ENCODE peak calls at places on chromosomes 4 and X, in ten cellular contexts. T is fibroblast of the aortic adventitia, Z is AG04450, C is sciatic nerve, U is GM10248, B is ELR, J is naive B cell, M is GM04503, W is Caki2, S is aorta. D is an unnamed sample.

GRCh38 chr4:40856836-40857362 is 107.1 kb downstream of the NSUN7 start:
- DNase-seq in W (peak; percentile 64), S (peak; percentile 79), M (no peak), J (peak; percentile 65), B (no peak), U (peak; percentile 85), T (peak; percentile 36), Z (no peak), C (peak; percentile 81), D (no peak)

GRCh38 chr4:112145820-112146813 is 863 bp downstream of the FAM241A start:
- DNase-seq in M (peak; percentile 9), U (peak; percentile 76), J (peak; percentile 56), Z (no peak), T (peak; percentile 49), S (peak; percentile 63), W (peak; percentile 23), B (peak; percentile 58), C (peak; percentile 62), D (peak; percentile 5)

GRCh38 chrX:103356023-103356798 is at the start of gene TCEAL9:
- DNase-seq in Z (peak; percentile 51), B (peak; percentile 79), W (peak; percentile 73), C (peak; percentile 81), U (no peak), T (peak; percentile 84), M (no peak), J (no peak), S (peak; percentile 77), D (no peak)

GRCh38 chr4:60814549-60814948 is 385.6 kb upstream of the ADGRL3 start:
- DNase-seq in C (no peak), U (no peak), M (no peak), Z (no peak), J (no peak), T (no peak), B (no peak), S (no peak), W (no peak), D (no peak)

GRCh38 chr4:174041555-174042110 is 241.8 kb downstream of the FBXO8 start:
- DNase-seq in B (no peak), W (no peak), Z (no peak), J (no peak), C (no peak), M (no peak), S (no peak), U (no peak), T (no peak), D (no peak)

GRCh38 chrX:51332188-51332942 is at the start of gene NUDT10:
- DNase-seq in S (peak; percentile 57), J (peak; percentile 9), Z (no peak), T (peak; percentile 2), U (no peak), C (peak; percentile 75), W (peak; percentile 80), M (no peak), B (peak; percentile 0), D (no peak)

GRCh38 chrX:72095370-72095769 is 36.3 kb downstream of the RTL5 start:
- DNase-seq in M (no peak), B (no peak), T (no peak), W (no peak), U (no peak), C (no peak), S (no peak), J (no peak), Z (no peak), D (no peak)

GRCh38 chrX:10685923-10686595 is 65.7 kb upstream of the MID1 start:
- DNase-seq in S (no peak), W (no peak), M (no peak), C (no peak), B (peak; percentile 74), T (no peak), J (no peak), Z (no peak), U (no peak), D (no peak)

GRCh38 chr4:102449751-102450352 is 51.3 kb upstream of the NFKB1 start:
- DNase-seq in W (peak; percentile 30), C (no peak), T (peak; percentile 76), S (no peak), Z (peak; percentile 32), U (peak; percentile 58), M (no peak), J (peak; percentile 53), B (peak; percentile 69), D (no peak)

GRCh38 chrX:68438575-68438974 is 5.3 kb upstream of the OPHN1 start:
- DNase-seq in J (no peak), C (no peak), W (no peak), Z (no peak), M (no peak), S (no peak), T (no peak), U (no peak), B (no peak), D (no peak)

GRCh38 chrX:42241421-42241820 is 318.1 kb upstream of the CASK start:
- DNase-seq in J (no peak), U (no peak), C (no peak), W (no peak), M (no peak), T (no peak), B (no peak), S (no peak), Z (no peak), D (no peak)

GRCh38 chrX:17529349-17529748 is 154.3 kb downstream of the NHS start:
- DNase-seq in Z (no peak), U (no peak), C (no peak), M (no peak), T (no peak), W (no peak), S (no peak), J (no peak), B (no peak), D (no peak)

GRCh38 chr4:97656034-97656720 is 487.1 kb downstream of the STPG2 start:
- DNase-seq in W (peak; percentile 1), Z (no peak), B (peak; percentile 25), U (no peak), M (peak; percentile 0), C (no peak), S (no peak), T (peak; percentile 81), J (no peak), D (no peak)

GRCh38 chr4:136002316-136002715 is 1530.0 kb downstream of the PCDH18 start:
- DNase-seq in B (peak; percentile 74), Z (no peak), T (no peak), J (no peak), C (no peak), U (no peak), W (no peak), M (no peak), S (no peak), D (no peak)

GRCh38 chr4:38980903-38981676 is 51.1 kb downstream of the TMEM156 start:
- DNase-seq in M (peak; percentile 65), U (peak; percentile 18), S (no peak), T (peak; percentile 69), W (no peak), Z (peak; percentile 80), C (no peak), J (no peak), B (peak; percentile 65), D (no peak)

GRCh38 chr4:4852591-4853362 is 6.7 kb upstream of the MSX1 start:
- DNase-seq in M (peak; percentile 42), T (peak; percentile 85), B (peak; percentile 73), W (no peak), Z (peak; percentile 37), J (no peak), U (no peak), S (peak; percentile 67), C (no peak), D (no peak)

GRCh38 chr4:14867847-14868246 is 134.4 kb upstream of the CPEB2 start:
- DNase-seq in U (no peak), T (no peak), B (no peak), Z (no peak), S (no peak), J (no peak), W (no peak), M (no peak), C (no peak), D (no peak)

GRCh38 chrX:139759637-139760036 is 51.7 kb upstream of the MCF2 start:
- DNase-seq in Z (no peak), W (peak; percentile 16), U (no peak), C (no peak), S (no peak), B (peak; percentile 35), M (no peak), T (peak; percentile 27), J (no peak), D (no peak)

GRCh38 chrX:20857746-20858145 is 516.5 kb upstream of the CNKSR2 start:
- DNase-seq in Z (no peak), S (no peak), U (no peak), J (no peak), M (no peak), B (no peak), C (no peak), T (peak; percentile 86), W (no peak), D (no peak)

GRCh38 chr4:176335421-176335820 is 15.7 kb downstream of the SPCS3 start:
- DNase-seq in C (no peak), J (no peak), W (no peak), B (peak; percentile 68), T (peak; percentile 54), Z (peak; percentile 32), M (no peak), S (no peak), U (no peak), D (no peak)

GRCh38 chr4:94525993-94526740 is 74.4 kb downstream of the PDLIM5 start:
- DNase-seq in Z (no peak), S (no peak), C (no peak), B (no peak), T (peak; percentile 58), J (no peak), U (no peak), W (no peak), M (peak; percentile 44), D (no peak)

GRCh38 chr4:45732161-45732560 is 391.7 kb downstream of the GABRG1 start:
- DNase-seq in W (no peak), T (no peak), B (no peak), U (no peak), M (no peak), J (no peak), S (no peak), C (no peak), Z (no peak), D (no peak)

GRCh38 chrX:123993326-123993725 is 31.8 kb downstream of the STAG2 start:
- DNase-seq in M (peak; percentile 24), S (no peak), C (no peak), W (no peak), B (peak; percentile 88), U (no peak), J (no peak), Z (peak; percentile 4), T (peak; percentile 46), D (no peak)

GRCh38 chr4:41575665-41576064 is 37.7 kb downstream of the LIMCH1 start:
- DNase-seq in B (no peak), T (no peak), W (no peak), J (no peak), Z (no peak), C (no peak), S (no peak), M (no peak), U (no peak), D (no peak)

GRCh38 chr4:165994706-165995105 is 121.7 kb downstream of the TLL1 start:
- DNase-seq in J (no peak), Z (no peak), W (no peak), M (no peak), T (peak; percentile 4), C (no peak), U (no peak), S (no peak), B (peak; percentile 28), D (no peak)

GRCh38 chr4:169410839-169411770 is 140.3 kb upstream of the SH3RF1 start:
- DNase-seq in M (peak; percentile 71), C (no peak), S (no peak), B (peak; percentile 65), Z (peak; percentile 16), J (peak; percentile 3), W (no peak), U (peak; percentile 55), T (no peak), D (no peak)

D was measured in GOT3.